ENCODE peak calls at places on chromosomes 7 and 10, in six cellular contexts. One of them, this sample, is unnamed.

GRCh38 chr10:14879055-14879800 is 562 bp downstream of the SUV39H2 start:
- DNase-seq in AG09319: no peak
- DNase-seq in neural progenitor cell: peak; percentile 60
- DNase-seq in CD14-positive monocyte: no peak
- DNase-seq in kidney: peak; percentile 75
- DNase-seq in pancreas: peak; percentile 35
- DNase-seq in this sample: no peak

GRCh38 chr10:60384006-60384405 is 5.7 kb downstream of the ANK3 start:
- DNase-seq in AG09319: no peak
- DNase-seq in neural progenitor cell: no peak
- DNase-seq in CD14-positive monocyte: no peak
- DNase-seq in kidney: no peak
- DNase-seq in pancreas: no peak
- DNase-seq in this sample: no peak

GRCh38 chr10:69856601-69857166 is 55.0 kb downstream of the COL13A1 start:
- DNase-seq in AG09319: no peak
- DNase-seq in neural progenitor cell: no peak
- DNase-seq in CD14-positive monocyte: no peak
- DNase-seq in kidney: no peak
- DNase-seq in pancreas: no peak
- DNase-seq in this sample: no peak

GRCh38 chr7:70027864-70028263 is 429.6 kb downstream of the AUTS2 start:
- DNase-seq in AG09319: no peak
- DNase-seq in neural progenitor cell: no peak
- DNase-seq in CD14-positive monocyte: no peak
- DNase-seq in kidney: no peak
- DNase-seq in pancreas: no peak
- DNase-seq in this sample: no peak

GRCh38 chr10:36538945-36539586 is 586.3 kb upstream of the ANKRD30A start:
- DNase-seq in AG09319: no peak
- DNase-seq in neural progenitor cell: no peak
- DNase-seq in CD14-positive monocyte: no peak
- DNase-seq in kidney: no peak
- DNase-seq in pancreas: no peak
- DNase-seq in this sample: no peak

GRCh38 chr10:17951868-17952371 is at the start of gene SLC39A12:
- DNase-seq in AG09319: no peak
- DNase-seq in neural progenitor cell: no peak
- DNase-seq in CD14-positive monocyte: no peak
- DNase-seq in kidney: no peak
- DNase-seq in pancreas: no peak
- DNase-seq in this sample: no peak

GRCh38 chr10:43024524-43024923 is 52.3 kb upstream of the RET start:
- DNase-seq in AG09319: no peak
- DNase-seq in neural progenitor cell: no peak
- DNase-seq in CD14-positive monocyte: no peak
- DNase-seq in kidney: no peak
- DNase-seq in pancreas: no peak
- DNase-seq in this sample: peak; percentile 18

GRCh38 chr7:47226688-47227087 is 355.2 kb downstream of the TNS3 start:
- DNase-seq in AG09319: no peak
- DNase-seq in neural progenitor cell: no peak
- DNase-seq in CD14-positive monocyte: no peak
- DNase-seq in kidney: no peak
- DNase-seq in pancreas: no peak
- DNase-seq in this sample: no peak

GRCh38 chr10:124577651-124578050 is 116.0 kb downstream of the LHPP start:
- DNase-seq in AG09319: no peak
- DNase-seq in neural progenitor cell: no peak
- DNase-seq in CD14-positive monocyte: peak; percentile 21
- DNase-seq in kidney: peak; percentile 33
- DNase-seq in pancreas: no peak
- DNase-seq in this sample: no peak

GRCh38 chr7:84196007-84196551 is 1.5 kb upstream of the SEMA3A start:
- DNase-seq in AG09319: peak; percentile 46
- DNase-seq in neural progenitor cell: peak; percentile 53
- DNase-seq in CD14-positive monocyte: no peak
- DNase-seq in kidney: no peak
- DNase-seq in pancreas: no peak
- DNase-seq in this sample: no peak

GRCh38 chr7:18241543-18242231 is 214.0 kb upstream of the PRPS1L1 start:
- DNase-seq in AG09319: no peak
- DNase-seq in neural progenitor cell: no peak
- DNase-seq in CD14-positive monocyte: no peak
- DNase-seq in kidney: no peak
- DNase-seq in pancreas: no peak
- DNase-seq in this sample: no peak

GRCh38 chr7:40903872-40904271 is 769.1 kb downstream of the SUGCT start:
- DNase-seq in AG09319: no peak
- DNase-seq in neural progenitor cell: no peak
- DNase-seq in CD14-positive monocyte: no peak
- DNase-seq in kidney: no peak
- DNase-seq in pancreas: no peak
- DNase-seq in this sample: no peak

GRCh38 chr10:47121336-47121735 is 178.7 kb upstream of the GDF10 start:
- DNase-seq in AG09319: no peak
- DNase-seq in neural progenitor cell: no peak
- DNase-seq in CD14-positive monocyte: no peak
- DNase-seq in kidney: no peak
- DNase-seq in pancreas: no peak
- DNase-seq in this sample: no peak

GRCh38 chr10:74310652-74311257 is 159.7 kb downstream of the ADK start:
- DNase-seq in AG09319: no peak
- DNase-seq in neural progenitor cell: no peak
- DNase-seq in CD14-positive monocyte: no peak
- DNase-seq in kidney: no peak
- DNase-seq in pancreas: no peak
- DNase-seq in this sample: no peak

GRCh38 chr7:31002256-31002655 is 38.5 kb downstream of the GHRHR start:
- DNase-seq in AG09319: no peak
- DNase-seq in neural progenitor cell: no peak
- DNase-seq in CD14-positive monocyte: no peak
- DNase-seq in kidney: no peak
- DNase-seq in pancreas: no peak
- DNase-seq in this sample: no peak

GRCh38 chr10:79057481-79058275 is 11.1 kb upstream of the ZMIZ1 start:
- DNase-seq in AG09319: no peak
- DNase-seq in neural progenitor cell: no peak
- DNase-seq in CD14-positive monocyte: peak; percentile 7
- DNase-seq in kidney: peak; percentile 29
- DNase-seq in pancreas: peak; percentile 52
- DNase-seq in this sample: no peak

GRCh38 chr10:24239289-24239688 is 30.4 kb downstream of the KIAA1217 start:
- DNase-seq in AG09319: no peak
- DNase-seq in neural progenitor cell: no peak
- DNase-seq in CD14-positive monocyte: no peak
- DNase-seq in kidney: no peak
- DNase-seq in pancreas: no peak
- DNase-seq in this sample: no peak

GRCh38 chr10:84333864-84334451 is 5.6 kb downstream of the CCSER2 start:
- DNase-seq in AG09319: no peak
- DNase-seq in neural progenitor cell: no peak
- DNase-seq in CD14-positive monocyte: no peak
- DNase-seq in kidney: no peak
- DNase-seq in pancreas: no peak
- DNase-seq in this sample: peak; percentile 50

GRCh38 chr10:97234403-97234802 is 48.6 kb upstream of the SLIT1 start:
- DNase-seq in AG09319: no peak
- DNase-seq in neural progenitor cell: peak; percentile 39
- DNase-seq in CD14-positive monocyte: no peak
- DNase-seq in kidney: no peak
- DNase-seq in pancreas: no peak
- DNase-seq in this sample: peak; percentile 30

GRCh38 chr10:89478085-89478738 is 57.2 kb downstream of the SLC16A12 start:
- DNase-seq in AG09319: no peak
- DNase-seq in neural progenitor cell: peak; percentile 11
- DNase-seq in CD14-positive monocyte: no peak
- DNase-seq in kidney: no peak
- DNase-seq in pancreas: no peak
- DNase-seq in this sample: peak; percentile 6

GRCh38 chr7:158541330-158542010 is 46.2 kb downstream of the PTPRN2 start:
- DNase-seq in AG09319: no peak
- DNase-seq in neural progenitor cell: no peak
- DNase-seq in CD14-positive monocyte: peak; percentile 71
- DNase-seq in kidney: no peak
- DNase-seq in pancreas: no peak
- DNase-seq in this sample: no peak

GRCh38 chr7:130758429-130759056 is 24.5 kb upstream of the KLF14 start:
- DNase-seq in AG09319: peak; percentile 25
- DNase-seq in neural progenitor cell: peak; percentile 61
- DNase-seq in CD14-positive monocyte: no peak
- DNase-seq in kidney: no peak
- DNase-seq in pancreas: no peak
- DNase-seq in this sample: peak; percentile 48

GRCh38 chr7:137399827-137400823 is 56.6 kb upstream of the PTN start:
- DNase-seq in AG09319: no peak
- DNase-seq in neural progenitor cell: no peak
- DNase-seq in CD14-positive monocyte: no peak
- DNase-seq in kidney: no peak
- DNase-seq in pancreas: no peak
- DNase-seq in this sample: no peak

GRCh38 chr10:131644864-131645658 is 255.7 kb upstream of the PPP2R2D start:
- DNase-seq in AG09319: no peak
- DNase-seq in neural progenitor cell: no peak
- DNase-seq in CD14-positive monocyte: no peak
- DNase-seq in kidney: no peak
- DNase-seq in pancreas: no peak
- DNase-seq in this sample: no peak

GRCh38 chr10:131641898-131642297 is 258.9 kb upstream of the PPP2R2D start:
- DNase-seq in AG09319: no peak
- DNase-seq in neural progenitor cell: no peak
- DNase-seq in CD14-positive monocyte: no peak
- DNase-seq in kidney: no peak
- DNase-seq in pancreas: no peak
- DNase-seq in this sample: no peak

GRCh38 chr10:131641231-131641630 is 259.6 kb upstream of the PPP2R2D start:
- DNase-seq in AG09319: no peak
- DNase-seq in neural progenitor cell: no peak
- DNase-seq in CD14-positive monocyte: no peak
- DNase-seq in kidney: no peak
- DNase-seq in pancreas: peak; percentile 31
- DNase-seq in this sample: peak; percentile 77

GRCh38 chr10:131644287-131644686 is 256.5 kb upstream of the PPP2R2D start:
- DNase-seq in AG09319: no peak
- DNase-seq in neural progenitor cell: no peak
- DNase-seq in CD14-positive monocyte: no peak
- DNase-seq in kidney: no peak
- DNase-seq in pancreas: no peak
- DNase-seq in this sample: no peak

DNA sequence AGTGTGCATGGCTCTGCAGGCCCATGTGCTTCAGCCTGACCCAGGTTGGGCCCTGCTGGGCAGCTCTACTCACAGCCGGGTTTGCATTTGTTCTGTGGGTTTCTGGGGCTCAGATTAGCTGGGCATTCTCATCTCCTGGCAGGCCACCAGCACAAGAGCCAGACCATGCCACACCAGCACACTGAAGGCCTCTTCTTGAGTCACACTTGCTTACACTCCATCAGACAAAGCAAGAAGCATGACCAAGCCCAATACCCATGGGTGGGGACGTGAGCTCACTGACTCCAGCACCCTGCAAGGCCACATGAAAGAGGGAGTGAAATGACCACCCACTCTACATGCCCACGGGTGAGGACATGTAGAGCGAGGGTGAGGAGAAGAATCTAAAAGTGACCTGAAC is 257.8 kb upstream of the PPP2R2D start:
- DNase-seq in AG09319: no peak
- DNase-seq in neural progenitor cell: no peak
- DNase-seq in CD14-positive monocyte: no peak
- DNase-seq in kidney: no peak
- DNase-seq in pancreas: no peak
- DNase-seq in this sample: no peak
- TF ChIP-seq CTCF in AG09319: no peak
- TF ChIP-seq CTCF in neural progenitor cell: no peak
- TF ChIP-seq CTCF in CD14-positive monocyte: no peak
- TF ChIP-seq CTCF in kidney: no peak
- TF ChIP-seq CTCF in pancreas: no peak
- TF ChIP-seq CTCF in this sample: no peak

DNA sequence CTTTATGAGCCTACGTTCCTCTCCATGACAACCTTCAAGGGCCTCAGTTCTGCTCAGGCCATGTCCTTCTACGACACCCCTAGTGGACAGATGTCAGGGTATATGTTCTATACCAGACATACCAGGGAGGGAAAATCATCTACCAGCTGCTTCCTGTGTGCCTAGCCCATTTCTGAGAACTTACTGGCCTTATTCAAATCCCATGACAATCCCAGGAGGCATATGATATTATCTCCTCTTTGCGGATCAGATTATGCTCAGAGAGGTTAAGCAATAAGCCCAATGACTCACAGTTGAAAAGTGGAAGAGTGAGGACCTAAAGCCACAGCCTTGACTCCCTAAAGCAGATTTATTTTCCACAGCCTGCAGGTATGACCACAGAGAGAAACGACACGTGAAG is 139.3 kb downstream of the GLI3 start:
- DNase-seq in AG09319: peak; percentile 39
- DNase-seq in neural progenitor cell: no peak
- DNase-seq in CD14-positive monocyte: no peak
- DNase-seq in kidney: no peak
- DNase-seq in pancreas: no peak
- DNase-seq in this sample: no peak
- TF ChIP-seq CTCF in AG09319: peak; percentile 10
- TF ChIP-seq CTCF in neural progenitor cell: peak; percentile 40
- TF ChIP-seq CTCF in CD14-positive monocyte: no peak
- TF ChIP-seq CTCF in kidney: no peak
- TF ChIP-seq CTCF in pancreas: no peak
- TF ChIP-seq CTCF in this sample: no peak

DNA sequence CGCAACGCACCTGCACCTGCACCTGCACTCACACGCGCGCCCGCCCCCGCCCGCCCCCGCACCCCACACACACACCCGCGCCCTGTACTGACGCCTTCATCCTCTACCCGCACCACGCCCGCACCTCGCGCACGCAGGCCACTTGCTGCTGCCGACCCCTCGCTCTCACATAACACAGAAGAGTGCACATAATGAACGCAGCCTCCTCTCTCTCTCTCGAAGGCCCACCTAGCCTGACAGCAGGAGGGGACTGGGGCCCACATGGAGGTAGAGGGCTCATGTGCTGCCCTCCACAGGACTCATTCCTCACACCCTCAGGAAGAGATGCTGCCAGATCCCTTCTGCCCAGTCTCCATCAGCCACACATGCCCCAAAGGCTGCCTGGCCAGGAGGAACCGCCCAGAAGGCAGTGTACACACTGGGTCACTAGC is 432 bp upstream of the CAMK2B start:
- DNase-seq in AG09319: no peak
- DNase-seq in neural progenitor cell: peak; percentile 50
- DNase-seq in CD14-positive monocyte: no peak
- DNase-seq in kidney: no peak
- DNase-seq in pancreas: no peak
- DNase-seq in this sample: no peak
- TF ChIP-seq CTCF in AG09319: no peak
- TF ChIP-seq CTCF in neural progenitor cell: peak; percentile 28
- TF ChIP-seq CTCF in CD14-positive monocyte: no peak
- TF ChIP-seq CTCF in kidney: no peak
- TF ChIP-seq CTCF in pancreas: no peak
- TF ChIP-seq CTCF in this sample: no peak

DNA sequence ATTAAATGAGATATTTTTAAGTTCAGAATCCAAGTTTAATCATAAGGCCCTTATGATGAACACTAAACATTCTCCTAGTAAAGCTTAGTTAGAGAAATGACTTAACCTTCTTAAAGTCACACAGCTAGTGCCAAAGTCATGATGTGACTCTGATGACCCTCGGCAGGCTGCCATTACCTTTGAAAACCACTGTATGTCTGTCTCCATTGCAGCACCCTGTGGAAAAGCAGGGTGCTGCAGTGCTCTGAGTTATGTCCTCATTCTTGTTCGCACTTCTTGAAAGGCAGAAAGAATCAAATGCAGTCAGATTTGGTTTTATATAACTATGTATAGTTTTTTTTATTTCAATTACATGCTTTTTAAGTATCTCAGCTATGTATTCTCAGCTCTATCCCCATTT is 105.0 kb downstream of the PHTF2 start:
- DNase-seq in AG09319: no peak
- DNase-seq in neural progenitor cell: no peak
- DNase-seq in CD14-positive monocyte: no peak
- DNase-seq in kidney: no peak
- DNase-seq in pancreas: no peak
- DNase-seq in this sample: no peak
- TF ChIP-seq CTCF in AG09319: no peak
- TF ChIP-seq CTCF in neural progenitor cell: no peak
- TF ChIP-seq CTCF in CD14-positive monocyte: no peak
- TF ChIP-seq CTCF in kidney: no peak
- TF ChIP-seq CTCF in pancreas: no peak
- TF ChIP-seq CTCF in this sample: peak; percentile 53